ENCODE peak calls at places on chromosomes 13 and 19, in eight cellular contexts. One of them, this sample, is unnamed.
A peak's percentile ranks its signal among the peaks of the same experiment; 100 is the strongest.

GRCh38 chr13:109165417-109165904 is 536.0 kb downstream of the MYO16 start:
- DNase-seq in IMR-90: no peak
- DNase-seq in MM.1S: no peak
- DNase-seq in AG10803: no peak
- DNase-seq in left ventricle myocardium inferior: no peak
- DNase-seq in heart right ventricle: no peak
- DNase-seq in pancreas: no peak
- DNase-seq in BJ: no peak
- DNase-seq in this sample: no peak

GRCh38 chr13:48160879-48161278 is 66.0 kb upstream of the MED4 start:
- DNase-seq in IMR-90: no peak
- DNase-seq in MM.1S: no peak
- DNase-seq in AG10803: peak; percentile 35
- DNase-seq in left ventricle myocardium inferior: peak; percentile 53
- DNase-seq in heart right ventricle: peak; percentile 35
- DNase-seq in pancreas: no peak
- DNase-seq in BJ: no peak
- DNase-seq in this sample: peak; percentile 58

GRCh38 chr13:43316997-43317396 is 293.6 kb downstream of the DNAJC15 start:
- DNase-seq in IMR-90: peak; percentile 67
- DNase-seq in MM.1S: no peak
- DNase-seq in AG10803: peak; percentile 65
- DNase-seq in left ventricle myocardium inferior: no peak
- DNase-seq in heart right ventricle: peak; percentile 8
- DNase-seq in pancreas: no peak
- DNase-seq in BJ: no peak
- DNase-seq in this sample: no peak

GRCh38 chr13:52695856-52696255 is 43.2 kb downstream of the SUGT1 start:
- DNase-seq in IMR-90: peak; percentile 67
- DNase-seq in MM.1S: no peak
- DNase-seq in AG10803: peak; percentile 72
- DNase-seq in left ventricle myocardium inferior: no peak
- DNase-seq in heart right ventricle: no peak
- DNase-seq in pancreas: no peak
- DNase-seq in BJ: no peak
- DNase-seq in this sample: no peak

GRCh38 chr19:16830679-16831078 is 1.5 kb downstream of the SIN3B start:
- DNase-seq in IMR-90: peak; percentile 40
- DNase-seq in MM.1S: no peak
- DNase-seq in AG10803: peak; percentile 43
- DNase-seq in left ventricle myocardium inferior: no peak
- DNase-seq in heart right ventricle: no peak
- DNase-seq in pancreas: no peak
- DNase-seq in BJ: no peak
- DNase-seq in this sample: no peak

GRCh38 chr19:9848060-9848459 is 12.9 kb downstream of the PIN1 start:
- DNase-seq in IMR-90: no peak
- DNase-seq in MM.1S: peak; percentile 23
- DNase-seq in AG10803: no peak
- DNase-seq in left ventricle myocardium inferior: no peak
- DNase-seq in heart right ventricle: no peak
- DNase-seq in pancreas: no peak
- DNase-seq in BJ: no peak
- DNase-seq in this sample: no peak

GRCh38 chr19:21568816-21569496 is 63.6 kb downstream of the ZNF429 start:
- DNase-seq in IMR-90: peak; percentile 94
- DNase-seq in MM.1S: peak; percentile 33
- DNase-seq in AG10803: peak; percentile 74
- DNase-seq in left ventricle myocardium inferior: peak; percentile 87
- DNase-seq in heart right ventricle: peak; percentile 94
- DNase-seq in pancreas: peak; percentile 86
- DNase-seq in BJ: peak; percentile 68
- DNase-seq in this sample: peak; percentile 56

GRCh38 chr19:47542030-47542475 is 27.2 kb upstream of the NAPA start:
- DNase-seq in IMR-90: peak; percentile 59
- DNase-seq in MM.1S: no peak
- DNase-seq in AG10803: peak; percentile 66
- DNase-seq in left ventricle myocardium inferior: no peak
- DNase-seq in heart right ventricle: peak; percentile 60
- DNase-seq in pancreas: no peak
- DNase-seq in BJ: no peak
- DNase-seq in this sample: no peak

GRCh38 chr19:53912653-53913052 is 3.6 kb downstream of the CACNG7 start:
- DNase-seq in IMR-90: no peak
- DNase-seq in MM.1S: no peak
- DNase-seq in AG10803: no peak
- DNase-seq in left ventricle myocardium inferior: no peak
- DNase-seq in heart right ventricle: no peak
- DNase-seq in pancreas: no peak
- DNase-seq in BJ: no peak
- DNase-seq in this sample: no peak

GRCh38 chr13:65913173-65913572 is 1317.0 kb downstream of the PCDH9 start:
- DNase-seq in IMR-90: peak; percentile 86
- DNase-seq in MM.1S: no peak
- DNase-seq in AG10803: peak; percentile 79
- DNase-seq in left ventricle myocardium inferior: no peak
- DNase-seq in heart right ventricle: no peak
- DNase-seq in pancreas: no peak
- DNase-seq in BJ: peak; percentile 61
- DNase-seq in this sample: no peak

DNA sequence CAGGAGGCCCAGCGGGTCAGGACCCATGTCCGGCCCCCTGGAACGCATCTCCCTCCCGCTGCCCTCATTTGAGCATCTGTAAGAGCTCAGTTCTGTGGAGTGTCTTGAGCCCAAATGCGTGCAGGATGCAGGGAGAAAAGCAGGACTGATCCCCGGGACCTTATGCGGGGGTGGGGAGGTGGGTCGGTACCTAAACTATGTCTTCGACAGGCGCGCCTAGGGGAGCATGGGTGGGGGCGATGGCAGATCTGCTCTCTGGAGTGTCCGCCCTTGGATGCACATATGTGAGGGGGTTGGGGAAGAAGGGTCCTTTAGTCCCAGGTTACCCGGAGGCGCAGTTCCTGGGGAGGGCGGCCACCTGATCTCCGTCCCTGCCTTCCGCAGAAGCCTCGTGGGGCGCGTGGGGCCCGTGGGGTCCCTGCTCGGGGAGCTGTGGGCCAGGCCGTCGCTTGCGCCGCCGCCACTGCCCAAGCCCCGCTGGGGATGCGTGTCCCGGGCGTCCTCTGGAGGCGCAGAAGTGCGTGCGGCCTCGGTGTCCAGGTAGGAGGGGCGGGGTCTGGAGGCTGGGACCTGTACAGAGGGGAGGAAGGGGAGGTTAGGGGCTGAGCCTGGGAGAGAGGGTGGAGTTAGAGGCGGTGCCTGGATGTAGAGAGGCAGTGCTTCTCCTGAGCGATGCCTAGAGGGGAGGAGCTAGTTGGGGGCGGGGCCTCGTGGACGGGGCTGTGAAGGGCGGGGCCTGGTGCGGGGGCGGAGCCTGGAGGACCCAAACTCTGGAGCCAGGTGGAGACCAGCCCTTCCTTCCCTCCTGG is 2.8 kb downstream of the CILP2 start:
- DNase-seq in IMR-90: no peak
- DNase-seq in MM.1S: no peak
- DNase-seq in AG10803: no peak
- DNase-seq in left ventricle myocardium inferior: no peak
- DNase-seq in heart right ventricle: no peak
- DNase-seq in pancreas: no peak
- DNase-seq in BJ: no peak
- DNase-seq in this sample: no peak
- H3K4me3 ChIP-seq in IMR-90: no peak overlapping the region
- H3K4me3 ChIP-seq in MM.1S: no peak overlapping the region
- H3K4me3 ChIP-seq in AG10803: peak overlapping the region; percentile 26
- H3K4me3 ChIP-seq in left ventricle myocardium inferior: peak overlapping the region; percentile 44
- H3K4me3 ChIP-seq in heart right ventricle: peak overlapping the region; percentile 12
- H3K4me3 ChIP-seq in pancreas: no peak overlapping the region
- H3K4me3 ChIP-seq in BJ: peak overlapping the region; percentile 19
- H3K4me3 ChIP-seq in this sample: peak overlapping the region; percentile 19

GRCh38 chr19:46350029-46350757 is 3.3 kb downstream of the PPP5C start:
- DNase-seq in IMR-90: no peak
- DNase-seq in MM.1S: no peak
- DNase-seq in AG10803: no peak
- DNase-seq in left ventricle myocardium inferior: no peak
- DNase-seq in heart right ventricle: no peak
- DNase-seq in pancreas: no peak
- DNase-seq in BJ: no peak
- DNase-seq in this sample: no peak

GRCh38 chr19:46349311-46349993 is 2.6 kb downstream of the PPP5C start:
- DNase-seq in IMR-90: no peak
- DNase-seq in MM.1S: peak; percentile 15
- DNase-seq in AG10803: no peak
- DNase-seq in left ventricle myocardium inferior: no peak
- DNase-seq in heart right ventricle: no peak
- DNase-seq in pancreas: no peak
- DNase-seq in BJ: no peak
- DNase-seq in this sample: no peak

GRCh38 chr19:46346821-46347571 is at the start of gene PPP5C:
- DNase-seq in IMR-90: peak; percentile 90
- DNase-seq in MM.1S: peak; percentile 95
- DNase-seq in AG10803: peak; percentile 96
- DNase-seq in left ventricle myocardium inferior: peak; percentile 93
- DNase-seq in heart right ventricle: peak; percentile 90
- DNase-seq in pancreas: peak; percentile 96
- DNase-seq in BJ: peak; percentile 39
- DNase-seq in this sample: peak; percentile 16

GRCh38 chr19:46347572-46347883 is 641 bp downstream of the PPP5C start:
- DNase-seq in IMR-90: no peak
- DNase-seq in MM.1S: no peak
- DNase-seq in AG10803: no peak
- DNase-seq in left ventricle myocardium inferior: no peak
- DNase-seq in heart right ventricle: no peak
- DNase-seq in pancreas: no peak
- DNase-seq in BJ: no peak
- DNase-seq in this sample: no peak

DNA sequence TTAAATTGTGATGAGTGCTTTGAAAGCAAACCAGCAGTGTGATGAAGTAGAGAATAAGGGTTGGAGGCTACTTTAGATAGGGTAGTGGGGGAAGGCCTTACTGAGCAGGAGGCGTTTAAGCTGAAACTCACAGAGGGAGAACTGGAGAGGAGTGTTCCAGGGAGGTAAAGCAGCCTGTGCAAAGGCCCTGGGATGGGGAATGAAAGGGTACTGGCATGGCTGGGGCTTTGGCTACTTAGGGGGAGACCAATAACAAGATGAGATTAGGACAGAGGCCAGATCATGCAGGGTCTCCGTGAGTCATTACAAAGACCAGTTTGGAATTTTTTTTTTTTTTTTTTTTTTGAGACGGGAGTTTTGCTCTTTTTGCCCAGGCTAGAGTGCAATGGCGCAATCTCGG is 1.1 kb downstream of the PPP5C start:
- DNase-seq in IMR-90: no peak
- DNase-seq in MM.1S: no peak
- DNase-seq in AG10803: no peak
- DNase-seq in left ventricle myocardium inferior: no peak
- DNase-seq in heart right ventricle: no peak
- DNase-seq in pancreas: no peak
- DNase-seq in BJ: no peak
- DNase-seq in this sample: no peak
- H3K4me3 ChIP-seq in IMR-90: no peak overlapping the region
- H3K4me3 ChIP-seq in MM.1S: peak overlapping the region; percentile 96
- H3K4me3 ChIP-seq in AG10803: peak overlapping the region; percentile 94
- H3K4me3 ChIP-seq in left ventricle myocardium inferior: peak overlapping the region; percentile 100
- H3K4me3 ChIP-seq in heart right ventricle: no peak overlapping the region
- H3K4me3 ChIP-seq in pancreas: no peak overlapping the region
- H3K4me3 ChIP-seq in BJ: peak overlapping the region; percentile 100
- H3K4me3 ChIP-seq in this sample: peak overlapping the region; percentile 100

DNA sequence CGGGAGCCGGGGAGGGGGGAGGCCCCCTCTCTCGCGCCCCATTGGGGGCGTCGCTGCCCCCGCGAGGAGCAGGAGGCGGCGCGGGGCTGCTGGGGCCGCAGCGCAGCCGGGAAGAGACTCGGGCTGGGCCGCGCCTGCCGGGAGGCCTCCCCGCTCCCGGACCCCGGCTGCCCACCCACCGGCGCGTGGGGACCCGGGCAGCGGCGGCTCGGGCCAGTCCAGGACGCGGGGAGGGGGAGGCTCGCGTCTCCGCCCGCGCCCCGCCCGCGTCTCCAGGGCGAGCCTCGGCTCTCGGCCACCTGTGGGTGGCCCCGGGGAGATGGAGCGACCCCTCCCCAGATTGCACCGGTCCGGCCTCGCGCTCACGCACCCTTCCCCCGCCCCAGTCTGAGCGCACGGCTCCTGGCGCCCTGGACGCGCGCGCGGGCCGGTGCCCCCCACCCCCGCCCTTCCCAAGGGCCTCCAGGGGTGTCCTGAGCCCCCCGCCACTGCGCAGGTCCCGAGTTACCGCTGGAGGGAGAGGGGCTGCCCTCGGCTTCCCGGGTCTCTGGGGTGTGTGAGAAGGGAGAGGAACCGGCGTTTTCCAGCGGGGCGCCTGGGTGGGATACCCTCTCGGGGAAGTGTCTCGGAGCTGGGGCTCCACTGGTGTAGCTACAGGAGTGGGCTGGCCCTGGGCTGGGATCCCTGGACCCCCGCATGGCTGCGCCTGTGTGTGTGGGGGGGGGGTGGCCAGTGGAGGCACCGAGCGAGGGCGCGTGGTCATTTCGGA is 645 bp downstream of the PALM start:
- DNase-seq in IMR-90: no peak
- DNase-seq in MM.1S: no peak
- DNase-seq in AG10803: no peak
- DNase-seq in left ventricle myocardium inferior: no peak
- DNase-seq in heart right ventricle: no peak
- DNase-seq in pancreas: no peak
- DNase-seq in BJ: no peak
- DNase-seq in this sample: no peak
- H3K4me3 ChIP-seq in IMR-90: peak overlapping the region; percentile 95
- H3K4me3 ChIP-seq in MM.1S: no peak overlapping the region
- H3K4me3 ChIP-seq in AG10803: no peak overlapping the region
- H3K4me3 ChIP-seq in left ventricle myocardium inferior: peak overlapping the region; percentile 87
- H3K4me3 ChIP-seq in heart right ventricle: peak overlapping the region; percentile 83
- H3K4me3 ChIP-seq in pancreas: peak overlapping the region; percentile 43
- H3K4me3 ChIP-seq in BJ: peak overlapping the region; percentile 43
- H3K4me3 ChIP-seq in this sample: peak overlapping the region; percentile 40

DNA sequence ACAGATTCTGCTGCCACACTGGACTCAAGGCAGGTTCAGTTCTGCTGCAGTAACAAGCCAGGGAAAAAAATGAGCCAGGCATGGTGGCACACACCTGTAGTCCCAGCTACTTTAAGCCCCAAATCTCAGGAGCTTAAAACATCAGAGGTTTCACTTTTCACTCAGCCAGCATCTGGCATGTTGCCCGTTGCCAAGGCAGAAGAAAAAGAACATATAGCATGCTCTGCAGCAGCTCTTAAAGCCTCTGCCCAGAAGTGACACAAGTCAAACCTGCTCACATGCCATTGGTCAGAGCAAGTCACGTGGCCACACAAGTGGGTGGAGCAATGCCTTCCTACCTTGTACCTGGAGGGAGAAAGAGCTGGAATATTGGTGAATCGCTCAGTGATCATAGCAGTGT is 14.7 kb upstream of the ADGRE5 start:
- DNase-seq in IMR-90: peak; percentile 68
- DNase-seq in MM.1S: peak; percentile 93
- DNase-seq in AG10803: peak; percentile 30
- DNase-seq in left ventricle myocardium inferior: peak; percentile 58
- DNase-seq in heart right ventricle: peak; percentile 44
- DNase-seq in pancreas: peak; percentile 81
- DNase-seq in BJ: no peak
- DNase-seq in this sample: no peak
- H3K4me3 ChIP-seq in IMR-90: no peak overlapping the region
- H3K4me3 ChIP-seq in MM.1S: no peak overlapping the region
- H3K4me3 ChIP-seq in AG10803: no peak overlapping the region
- H3K4me3 ChIP-seq in left ventricle myocardium inferior: no peak overlapping the region
- H3K4me3 ChIP-seq in heart right ventricle: no peak overlapping the region
- H3K4me3 ChIP-seq in pancreas: no peak overlapping the region
- H3K4me3 ChIP-seq in BJ: no peak overlapping the region
- H3K4me3 ChIP-seq in this sample: no peak overlapping the region